ENCODE peak calls at places on chromosomes 13 and 19, in seven cellular contexts. Z is CD4-positive, alpha-beta T cell; J is cardiac muscle cell; U is thoracic aorta; A is CD8-positive, alpha-beta T cell; Y is right lobe of liver; T is AG04450. E is an unnamed sample.

GRCh38 chr13:49810825-49811526 is 18.5 kb upstream of the KPNA3 start:
- DNase-seq in J (peak), T (no peak), Y (no peak), A (no peak), Z (no peak), U (no peak), E (no peak)

GRCh38 chr19:17847538-17848366 is at the start of gene JAK3:
- DNase-seq in T (no peak), Z (peak), U (no peak), A (peak), Y (peak), J (peak), E (peak)

GRCh38 chr19:47693489-47693888 is 19.7 kb upstream of the EHD2 start:
- DNase-seq in U (no peak), J (no peak), Y (no peak), A (no peak), Z (no peak), T (no peak), E (peak)

GRCh38 chr13:30959678-30960077 is 27.2 kb downstream of the TEX26 start:
- DNase-seq in T (no peak), Z (no peak), A (no peak), J (no peak), Y (no peak), U (no peak), E (no peak)

GRCh38 chr19:17866312-17867012 is 5.3 kb upstream of the SLC5A5 start:
- DNase-seq in Y (no peak), J (no peak), A (no peak), T (no peak), U (no peak), Z (no peak), E (no peak)

GRCh38 chr19:42683917-42684513 is 56.3 kb downstream of the PSG3 start:
- DNase-seq in Z (no peak), A (peak), Y (no peak), U (no peak), T (no peak), J (peak), E (no peak)

GRCh38 chr13:57631607-57632275 is at the start of gene PCDH17:
- DNase-seq in A (no peak), Y (no peak), J (peak), T (no peak), Z (no peak), U (no peak), E (peak)

GRCh38 chr13:20128459-20128927 is 32.4 kb downstream of the GJA3 start:
- DNase-seq in U (no peak), A (no peak), J (peak), T (no peak), Z (no peak), Y (peak), E (no peak)

GRCh38 chr13:53174550-53174949 is 145.9 kb downstream of the OLFM4 start:
- DNase-seq in U (no peak), T (no peak), J (no peak), Y (no peak), Z (no peak), A (no peak), E (no peak)

GRCh38 chr19:41641879-41642485 is 15.1 kb upstream of the CEACAM4 start:
- DNase-seq in T (peak), U (no peak), Y (no peak), J (peak), A (peak), Z (peak), E (no peak)

GRCh38 chr19:5130371-5131030 is 161.6 kb downstream of the KDM4B start:
- DNase-seq in U (no peak), Y (no peak), Z (peak), J (no peak), A (peak), T (no peak), E (no peak)

GRCh38 chr19:11092181-11092538 is 2.9 kb downstream of the LDLR start:
- DNase-seq in Y (no peak), A (peak), U (no peak), T (no peak), J (no peak), Z (peak), E (no peak)

GRCh38 chr19:12748489-12748888 is 3.1 kb upstream of the BEST2 start:
- DNase-seq in U (no peak), A (no peak), T (no peak), Z (no peak), Y (no peak), J (no peak), E (no peak)

GRCh38 chr19:11331502-11331901 is 8.0 kb downstream of the RAB3D start:
- DNase-seq in A (no peak), Z (no peak), J (no peak), T (no peak), U (no peak), Y (no peak), E (peak)

GRCh38 chr19:44690131-44690440 is 8.9 kb upstream of the CEACAM16 start:
- DNase-seq in A (no peak), Y (no peak), J (no peak), Z (no peak), T (no peak), U (no peak), E (no peak)

GRCh38 chr13:48072304-48072703 is 22.6 kb downstream of the MED4 start:
- DNase-seq in Z (no peak), J (no peak), T (no peak), A (no peak), Y (no peak), U (no peak), E (no peak)

GRCh38 chr13:48081739-48082138 is 13.2 kb downstream of the MED4 start:
- DNase-seq in J (no peak), T (no peak), Y (no peak), Z (no peak), U (no peak), A (no peak), E (no peak)

GRCh38 chr13:48074006-48074405 is 20.9 kb downstream of the MED4 start:
- DNase-seq in T (no peak), Z (no peak), U (no peak), A (no peak), Y (no peak), J (no peak), E (no peak)

GRCh38 chr13:48072787-48073186 is 22.1 kb downstream of the MED4 start:
- DNase-seq in Y (no peak), Z (no peak), A (no peak), T (no peak), J (no peak), U (no peak), E (no peak)

DNA sequence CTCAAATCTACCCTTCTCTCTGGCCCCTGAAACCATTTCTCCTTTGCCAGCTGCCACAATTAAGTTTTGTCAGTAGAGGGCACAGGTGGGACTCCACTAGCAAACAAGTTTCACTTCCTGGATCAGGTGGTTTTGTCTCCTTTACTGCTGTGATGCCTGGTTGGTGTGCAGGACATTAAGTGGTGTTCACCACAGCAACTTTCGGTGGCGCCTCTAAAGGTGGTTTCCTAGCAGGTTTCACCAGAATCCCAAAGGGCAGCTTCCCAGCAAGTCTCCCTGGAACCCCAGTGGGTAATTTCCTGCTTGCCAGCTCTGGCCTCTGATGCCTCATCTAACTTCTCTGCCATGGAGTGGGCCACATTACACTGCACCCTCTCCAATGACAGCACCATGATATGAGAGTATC is 16.6 kb downstream of the MED4 start:
- DNase-seq in T (no peak), Z (no peak), A (no peak), J (no peak), U (no peak), Y (no peak), E (no peak)
- TF ChIP-seq CTCF in T (peak), Z (no peak), A (no peak), J (peak), U (no peak), Y (peak), E (no peak)

GRCh38 chr13:67137044-67137735 is 92.9 kb downstream of the PCDH9 start:
- DNase-seq in A (no peak), T (no peak), J (no peak), U (no peak), Y (no peak), Z (no peak), E (no peak)

GRCh38 chr13:67134322-67135129 is 95.6 kb downstream of the PCDH9 start:
- DNase-seq in J (no peak), T (no peak), A (no peak), Y (no peak), Z (no peak), U (no peak), E (no peak)

GRCh38 chr13:67133476-67133875 is 96.7 kb downstream of the PCDH9 start:
- DNase-seq in J (no peak), Z (no peak), T (no peak), Y (no peak), U (no peak), A (no peak), E (no peak)

GRCh38 chr13:67135356-67135755 is 94.8 kb downstream of the PCDH9 start:
- DNase-seq in U (no peak), T (no peak), Z (no peak), Y (no peak), A (no peak), J (no peak), E (no peak)

DNA sequence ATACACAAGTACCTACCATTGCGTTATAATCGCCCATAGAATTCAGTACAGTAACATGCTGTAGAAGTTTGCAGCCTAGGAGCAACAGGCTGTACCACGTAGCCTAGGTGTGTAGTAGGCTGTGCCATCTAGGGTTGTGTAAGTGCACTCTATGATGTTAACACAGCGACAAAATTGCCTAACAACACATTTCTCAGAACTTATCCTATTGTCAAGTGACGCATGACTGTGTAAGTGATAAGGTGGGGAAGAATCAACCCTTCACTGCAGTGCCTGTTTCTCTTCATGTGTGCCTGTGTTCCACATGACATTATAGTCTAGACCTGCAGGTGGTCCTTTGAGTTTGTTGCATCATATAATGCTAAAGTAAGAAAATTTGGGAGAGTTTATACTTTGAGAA is 94.0 kb downstream of the PCDH9 start:
- DNase-seq in Y (no peak), Z (no peak), J (peak), U (no peak), A (no peak), T (no peak), E (no peak)
- H3K27ac ChIP-seq in Y (no peak), Z (no peak), J (no peak), U (no peak), A (no peak), T (no peak), E (no peak)

GRCh38 chr19:6161271-6161850 is 25.9 kb downstream of the ACSBG2 start:
- DNase-seq in U (no peak), Z (peak), T (no peak), Y (no peak), J (no peak), A (peak), E (no peak)
- TF ChIP-seq CTCF in U (no peak), Z (no peak), T (no peak), Y (no peak), J (no peak), A (no peak), E (no peak)

GRCh38 chr19:35776102-35776788 is 881 bp downstream of the ARHGAP33 start:
- DNase-seq in T (no peak), Z (no peak), A (no peak), J (no peak), Y (no peak), U (no peak), E (no peak)
- H3K27ac ChIP-seq in T (no peak), Z (no peak), A (no peak), J (no peak), Y (no peak), U (no peak), E (no peak)

GRCh38 chr13:33931397-33931987 is 113.5 kb downstream of the RFC3 start:
- DNase-seq in J (peak), Z (no peak), A (no peak), Y (no peak), T (no peak), U (no peak), E (no peak)
- TF ChIP-seq CTCF in J (peak), Z (no peak), A (no peak), Y (peak), T (peak), U (peak), E (peak)

DNA sequence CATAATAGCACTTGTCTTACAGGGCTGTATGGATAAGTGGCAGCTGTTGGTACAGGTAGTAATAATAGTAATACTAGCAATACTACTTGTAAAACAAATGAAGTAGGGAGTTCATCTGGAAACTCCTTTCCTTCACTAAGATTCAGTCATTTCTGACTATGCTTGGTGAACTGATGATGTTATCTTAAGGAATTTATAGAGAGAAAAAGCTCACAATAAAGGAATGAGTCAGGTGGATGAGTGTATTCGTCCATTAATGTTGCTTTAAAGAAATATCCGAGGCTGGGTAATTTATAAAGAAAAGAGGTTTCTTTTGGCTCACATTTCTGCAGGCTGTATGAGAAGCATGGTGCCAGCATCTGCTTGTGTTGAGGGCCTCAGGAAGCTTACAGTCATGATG is 477.3 kb downstream of the KLF12 start:
- DNase-seq in U (no peak), Y (no peak), A (no peak), Z (no peak), J (no peak), T (no peak), E (no peak)
- H3K27ac ChIP-seq in U (no peak), Y (no peak), A (no peak), Z (no peak), J (no peak), T (no peak), E (no peak)

DNA sequence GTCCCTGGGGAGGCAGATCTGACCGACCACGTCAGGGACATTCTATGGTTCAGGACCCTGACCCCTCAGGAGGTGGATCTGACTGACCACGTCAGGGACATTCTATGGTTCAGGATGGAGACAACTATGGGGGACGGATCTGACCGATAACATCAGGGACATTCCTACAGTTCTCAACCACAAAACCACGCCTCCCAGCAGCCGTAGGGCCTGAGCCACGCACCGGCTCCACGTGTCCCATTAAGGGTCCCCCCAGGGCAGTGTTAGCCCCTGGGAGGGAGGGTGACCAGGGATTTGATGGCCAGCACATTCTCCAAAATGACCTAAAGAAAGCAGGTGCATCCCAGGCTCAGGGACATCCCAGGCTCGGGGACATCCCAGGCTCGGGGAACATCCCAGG is 49.0 kb upstream of the C13orf46 start:
- DNase-seq in T (no peak), Y (no peak), Z (no peak), A (no peak), J (no peak), U (no peak), E (no peak)
- TF ChIP-seq CTCF in T (no peak), Y (no peak), Z (no peak), A (no peak), J (no peak), U (no peak), E (no peak)

DNA sequence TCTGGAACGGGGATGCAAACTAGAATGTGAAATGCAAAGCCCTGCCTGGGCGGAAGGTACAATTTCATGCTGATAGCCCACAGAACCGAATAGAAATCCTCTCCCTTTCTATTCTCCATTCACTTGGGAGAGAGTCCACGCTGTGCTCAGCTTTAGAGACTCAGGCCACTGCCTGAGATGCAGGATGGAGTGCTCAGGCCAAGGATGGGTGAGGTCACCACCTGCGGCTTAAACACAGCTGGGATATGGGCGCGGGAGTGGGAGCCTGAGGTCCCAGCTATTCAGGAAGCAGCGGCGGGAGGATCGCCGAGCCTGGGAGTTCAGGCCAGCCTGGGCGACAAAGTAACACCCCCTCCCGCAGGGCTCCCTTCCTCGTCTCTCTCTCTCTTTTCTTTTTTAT is 446 bp upstream of the ZNF83 start:
- DNase-seq in Y (no peak), U (no peak), Z (no peak), A (no peak), T (peak), J (no peak), E (no peak)
- H3K27ac ChIP-seq in Y (peak), U (peak), Z (no peak), A (no peak), T (peak), J (no peak), E (no peak)

DNA sequence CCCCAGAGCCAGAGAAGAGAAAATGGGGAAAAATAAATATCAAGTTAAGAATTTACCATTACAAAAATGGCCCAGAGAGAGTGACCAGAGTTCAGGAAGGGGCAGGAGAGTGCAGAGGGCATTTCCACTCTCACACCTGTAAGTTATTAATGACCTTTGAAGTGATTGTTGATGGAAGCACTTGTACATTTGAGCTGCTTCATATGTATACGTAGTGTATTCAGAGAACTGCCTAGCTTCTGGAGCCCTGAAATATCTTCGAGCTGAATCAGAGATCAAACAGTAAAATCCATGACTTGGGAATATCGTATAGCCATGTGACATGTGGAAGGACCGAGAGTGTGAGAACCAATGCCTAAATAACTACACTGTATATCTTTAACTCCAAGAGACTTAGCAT is 49.2 kb upstream of the PCCA start:
- DNase-seq in J (peak), A (no peak), U (no peak), T (no peak), Y (no peak), Z (no peak), E (no peak)
- TF ChIP-seq CTCF in J (no peak), A (no peak), U (no peak), T (no peak), Y (no peak), Z (no peak), E (no peak)

E was measured in psoas muscle.